ENCODE peak calls at places on chromosomes 5 and 9, in nine cellular contexts. X is EL; P is activated T-helper 1 cell treated with Interleukin-2 at 50 U/mL for 16 hours; F is RWPE1; B is stimulated activated naive CD8-positive, alpha-beta T cell treated with anti-CD3 and anti-CD28 coated beads, Interleukin-15, amount 100 ng/mL, for 72 hours; Z is B cell; R is activated naive CD4-positive, alpha-beta T cell treated with Interleukin-2 at 50 U/mL for 16 hours; D is AG20443; I is hypothalamus. S is an unnamed sample.

GRCh38 chr9:81588148-81588874 is 101.0 kb downstream of the TLE1 start:
- DNase-seq in X (no peak), P (no peak), F (peak; percentile 83), B (no peak), Z (no peak), R (no peak), D (peak; percentile 84), I (no peak), S (no peak)

GRCh38 chr9:30348904-30349303 is 2035.5 kb upstream of the ACO1 start:
- DNase-seq in X (no peak), P (no peak), F (no peak), B (no peak), Z (no peak), R (no peak), D (no peak), I (no peak), S (no peak)

GRCh38 chr9:86763795-86764194 is 183.5 kb downstream of the GAS1 start:
- DNase-seq in X (no peak), P (no peak), F (no peak), B (no peak), Z (no peak), R (no peak), D (no peak), I (no peak), S (no peak)

GRCh38 chr9:127860260-127860659 is 5.8 kb upstream of the ENG start:
- DNase-seq in X (no peak), P (no peak), F (no peak), B (no peak), Z (no peak), R (no peak), D (no peak), I (no peak), S (no peak)

GRCh38 chr9:73183917-73184861 is 32.5 kb downstream of the ANXA1 start:
- DNase-seq in X (peak; percentile 41), P (no peak), F (peak; percentile 30), B (no peak), Z (peak; percentile 9), R (no peak), D (peak; percentile 16), I (no peak), S (no peak)

GRCh38 chr5:132279801-132280200 is 14.4 kb upstream of the SLC22A4 start:
- DNase-seq in X (no peak), P (no peak), F (no peak), B (no peak), Z (no peak), R (no peak), D (no peak), I (no peak), S (no peak)

GRCh38 chr9:100216178-100216787 is 117.2 kb downstream of the INVS start:
- DNase-seq in X (peak; percentile 55), P (peak; percentile 6), F (no peak), B (peak; percentile 51), Z (peak; percentile 18), R (peak; percentile 64), D (peak; percentile 47), I (peak; percentile 3), S (no peak)

GRCh38 chr5:5332287-5332686 is 90.2 kb upstream of the ICE1 start:
- DNase-seq in X (no peak), P (no peak), F (no peak), B (no peak), Z (no peak), R (no peak), D (no peak), I (no peak), S (no peak)

GRCh38 chr5:67483453-67484030 is 286.9 kb upstream of the CD180 start:
- DNase-seq in X (no peak), P (no peak), F (no peak), B (no peak), Z (no peak), R (no peak), D (no peak), I (no peak), S (no peak)

GRCh38 chr9:136438909-136439549 is 616 bp downstream of the INPP5E start:
- DNase-seq in X (peak; percentile 51), P (peak; percentile 19), F (peak; percentile 64), B (peak; percentile 70), Z (peak; percentile 92), R (peak; percentile 66), D (peak; percentile 63), I (no peak), S (peak; percentile 77)

GRCh38 chr9:126164796-126165525 is 161.7 kb upstream of the MVB12B start:
- DNase-seq in X (no peak), P (no peak), F (no peak), B (no peak), Z (no peak), R (no peak), D (peak; percentile 3), I (no peak), S (peak; percentile 34)

GRCh38 chr5:142097681-142098080 is 10.9 kb upstream of the NDFIP1 start:
- DNase-seq in X (peak; percentile 9), P (no peak), F (peak; percentile 88), B (no peak), Z (no peak), R (no peak), D (no peak), I (no peak), S (no peak)

GRCh38 chr5:65126192-65126591 is 355.5 kb downstream of the ADAMTS6 start:
- DNase-seq in X (no peak), P (no peak), F (no peak), B (no peak), Z (no peak), R (no peak), D (peak; percentile 70), I (no peak), S (no peak)

GRCh38 chr9:104779946-104780539 is 16.1 kb downstream of the NIPSNAP3B start:
- DNase-seq in X (no peak), P (no peak), F (no peak), B (no peak), Z (no peak), R (no peak), D (no peak), I (no peak), S (no peak)

GRCh38 chr5:73189816-73190451 is 16.9 kb downstream of the TMEM174 start:
- DNase-seq in X (peak; percentile 50), P (no peak), F (peak; percentile 19), B (no peak), Z (no peak), R (no peak), D (peak; percentile 82), I (no peak), S (no peak)

GRCh38 chr9:90423661-90424193 is 218.9 kb downstream of the DIRAS2 start:
- DNase-seq in X (no peak), P (no peak), F (no peak), B (no peak), Z (no peak), R (no peak), D (no peak), I (no peak), S (no peak)

GRCh38 chr5:137733011-137733410 is 2.9 kb downstream of the KLHL3 start:
- DNase-seq in X (no peak), P (no peak), F (no peak), B (no peak), Z (no peak), R (no peak), D (no peak), I (no peak), S (no peak)

GRCh38 chr5:5572010-5572982 is 149.8 kb downstream of the ICE1 start:
- DNase-seq in X (no peak), P (no peak), F (no peak), B (no peak), Z (no peak), R (no peak), D (peak; percentile 25), I (no peak), S (no peak)

GRCh38 chr5:42572313-42572712 is 149.1 kb downstream of the GHR start:
- DNase-seq in X (no peak), P (no peak), F (no peak), B (no peak), Z (no peak), R (no peak), D (no peak), I (no peak), S (no peak)

GRCh38 chr5:33148076-33148501 is 292.7 kb upstream of the TARS1 start:
- DNase-seq in X (peak; percentile 94), P (no peak), F (peak; percentile 80), B (no peak), Z (no peak), R (no peak), D (peak; percentile 87), I (no peak), S (no peak)

GRCh38 chr5:1110930-1111726 is 735 bp downstream of the SLC12A7 start:
- DNase-seq in X (no peak), P (no peak), F (peak; percentile 34), B (no peak), Z (peak; percentile 76), R (peak; percentile 12), D (peak; percentile 53), I (no peak), S (peak; percentile 80)

GRCh38 chr5:172600571-172600970 is 40.5 kb upstream of the NEURL1B start:
- DNase-seq in X (no peak), P (no peak), F (no peak), B (no peak), Z (no peak), R (no peak), D (no peak), I (no peak), S (no peak)

GRCh38 chr5:108727639-108728565 is 19.8 kb upstream of the FER start:
- DNase-seq in X (peak; percentile 92), P (peak; percentile 20), F (peak; percentile 98), B (peak; percentile 63), Z (peak; percentile 74), R (peak; percentile 42), D (peak; percentile 97), I (peak; percentile 70), S (peak; percentile 96)

GRCh38 chr9:88387035-88387732 is 1.1 kb upstream of the SPIN1 start:
- DNase-seq in X (peak; percentile 60), P (no peak), F (no peak), B (peak; percentile 3), Z (peak; percentile 17), R (peak; percentile 37), D (no peak), I (no peak), S (peak; percentile 77)

GRCh38 chr9:82168585-82168984 is 180.0 kb downstream of the SPATA31D1 start:
- DNase-seq in X (no peak), P (no peak), F (peak; percentile 80), B (no peak), Z (no peak), R (no peak), D (no peak), I (no peak), S (no peak)

GRCh38 chr5:79576606-79577289 is 35.5 kb upstream of the TENT2 start:
- DNase-seq in X (no peak), P (no peak), F (no peak), B (no peak), Z (no peak), R (no peak), D (no peak), I (no peak), S (no peak)

GRCh38 chr9:121862973-121863372 is 211.5 kb downstream of the DAB2IP start:
- DNase-seq in X (no peak), P (no peak), F (no peak), B (no peak), Z (no peak), R (no peak), D (no peak), I (no peak), S (no peak)

GRCh38 chr5:65779643-65780042 is 57.6 kb downstream of the NLN start:
- DNase-seq in X (no peak), P (no peak), F (no peak), B (no peak), Z (no peak), R (no peak), D (no peak), I (no peak), S (no peak)